ENCODE peak calls at places on chromosomes 3 and 15, in five cellular contexts. U is PC-3, B is neural progenitor cell, D is foreskin fibroblast, J is choroid plexus epithelial cell. W is an unnamed sample.

GRCh38 chr15:48017747-48018146 is 103.0 kb upstream of the SLC24A5 start:
- DNase-seq in U (no peak), B (no peak), D (no peak), J (no peak), W (no peak)

GRCh38 chr15:68484696-68485400 is 52.9 kb upstream of the ITGA11 start:
- DNase-seq in U (no peak), B (no peak), D (peak), J (peak), W (no peak)

GRCh38 chr15:88690331-88690730 is 51.5 kb downstream of the ISG20 start:
- DNase-seq in U (no peak), B (no peak), D (no peak), J (no peak), W (no peak)

GRCh38 chr3:137000039-137000438 is 42.3 kb downstream of the IL20RB start:
- DNase-seq in U (no peak), B (no peak), D (no peak), J (no peak), W (no peak)

GRCh38 chr3:41304603-41305002 is 105.3 kb downstream of the CTNNB1 start:
- DNase-seq in U (peak), B (no peak), D (peak), J (peak), W (no peak)

GRCh38 chr15:97168704-97169475 is 791.6 kb upstream of the ARRDC4 start:
- DNase-seq in U (no peak), B (peak), D (no peak), J (peak), W (no peak)

GRCh38 chr3:14725015-14725431 is 50.1 kb downstream of the C3orf20 start:
- DNase-seq in U (peak), B (no peak), D (peak), J (peak), W (peak)

GRCh38 chr3:45884368-45885201 is 1.8 kb upstream of the CCR9 start:
- DNase-seq in U (no peak), B (no peak), D (no peak), J (no peak), W (no peak)

GRCh38 chr15:72197460-72198409 is at the start of gene GRAMD2A:
- DNase-seq in U (no peak), B (peak), D (peak), J (peak), W (no peak)
- H3K4me3 ChIP-seq in U (no peak), B (peak), D (no peak), J (peak), W (peak)

GRCh38 chr3:110685630-110686029 is 386.0 kb upstream of the NECTIN3 start:
- DNase-seq in U (no peak), B (peak), D (no peak), J (no peak), W (no peak)
- H3K4me3 ChIP-seq in U (no peak), B (no peak), D (no peak), J (no peak), W (no peak)

DNA sequence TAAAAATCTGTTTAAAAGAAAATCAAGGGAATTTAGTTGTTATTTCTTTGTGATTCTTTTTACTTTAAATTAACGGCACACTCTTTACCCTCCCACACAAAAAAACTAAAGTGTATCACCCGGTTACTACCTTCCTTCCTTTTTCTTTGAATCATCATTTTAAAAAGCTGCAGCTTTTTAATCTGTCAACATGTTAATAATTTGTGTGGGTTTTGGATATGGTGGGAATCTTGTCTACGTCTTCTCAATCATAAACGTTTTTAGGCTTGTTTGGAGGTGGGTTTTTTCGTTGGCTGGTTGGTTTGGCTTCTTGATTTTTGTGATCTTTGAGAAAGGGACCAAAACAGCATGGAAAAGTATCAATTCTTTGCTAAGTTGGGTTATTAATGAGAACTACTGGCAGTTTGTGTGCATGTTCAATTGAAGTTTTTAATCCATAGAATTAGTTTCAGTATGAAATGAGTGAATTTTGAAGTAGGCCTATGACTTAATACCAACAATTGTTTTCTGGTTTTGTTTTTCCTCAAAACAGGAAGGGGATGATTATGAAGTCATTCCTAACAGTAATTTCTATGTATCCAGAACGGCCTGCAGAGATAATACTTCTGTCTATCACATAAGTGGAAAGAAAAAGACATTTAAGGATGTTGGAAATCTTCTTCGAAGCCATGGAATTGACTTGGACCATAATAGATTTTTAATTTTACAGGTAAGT is 4.5 kb downstream of the SMC4 start:
- DNase-seq in U (no peak), B (no peak), D (no peak), J (peak), W (no peak)
- H3K4me3 ChIP-seq in U (peak), B (peak), D (peak), J (peak), W (no peak)

DNA sequence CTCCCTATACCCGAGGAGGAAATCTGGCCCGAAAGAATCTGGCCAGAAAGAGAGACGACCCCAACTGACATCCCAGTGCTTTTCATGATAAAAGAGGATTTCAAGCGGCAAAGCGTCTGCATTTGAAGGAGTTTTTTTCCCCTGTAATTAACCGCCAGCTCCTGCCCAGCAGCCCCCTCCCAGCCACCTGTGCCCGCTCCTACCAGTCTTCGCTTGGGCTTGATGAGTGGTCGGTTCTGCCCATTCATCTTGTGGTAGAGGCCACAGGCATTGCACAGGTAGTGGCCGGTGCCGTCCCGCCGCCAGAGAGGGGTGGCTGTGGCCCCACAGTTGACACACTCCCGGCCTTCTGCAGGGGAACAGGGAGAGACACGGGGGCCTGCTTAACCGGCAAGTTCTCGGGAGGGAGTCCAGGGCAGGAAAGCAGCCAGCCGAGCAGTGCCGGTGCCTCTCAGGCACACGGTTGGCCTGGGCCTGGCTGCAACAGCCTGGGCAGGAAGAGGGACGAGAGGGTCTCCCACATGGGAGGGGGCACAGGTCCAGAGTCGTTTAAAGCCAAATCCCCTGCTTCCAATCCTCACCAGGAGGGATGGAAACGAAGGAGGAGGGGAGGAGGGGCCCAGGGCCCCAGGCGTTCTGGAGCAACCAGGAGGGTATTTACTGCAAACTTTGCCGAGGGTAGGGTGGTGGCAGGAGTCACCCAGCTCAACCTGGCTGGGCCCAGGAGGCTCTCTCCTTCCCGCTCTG is 9.2 kb downstream of the GATA2 start:
- DNase-seq in U (no peak), B (peak), D (no peak), J (no peak), W (no peak)
- H3K4me3 ChIP-seq in U (peak), B (peak), D (peak), J (no peak), W (no peak)

GRCh38 chr3:113211370-113212154 is at the start of gene BOC:
- DNase-seq in U (peak), B (peak), D (peak), J (peak), W (no peak)

GRCh38 chr3:113212155-113212844 is 943 bp downstream of the BOC start:
- DNase-seq in U (peak), B (peak), D (no peak), J (peak), W (no peak)

GRCh38 chr3:113212845-113213375 is 1.6 kb downstream of the BOC start:
- DNase-seq in U (no peak), B (no peak), D (no peak), J (no peak), W (no peak)

GRCh38 chr3:113214227-113214626 is 2.9 kb downstream of the BOC start:
- DNase-seq in U (no peak), B (peak), D (no peak), J (no peak), W (no peak)

DNA sequence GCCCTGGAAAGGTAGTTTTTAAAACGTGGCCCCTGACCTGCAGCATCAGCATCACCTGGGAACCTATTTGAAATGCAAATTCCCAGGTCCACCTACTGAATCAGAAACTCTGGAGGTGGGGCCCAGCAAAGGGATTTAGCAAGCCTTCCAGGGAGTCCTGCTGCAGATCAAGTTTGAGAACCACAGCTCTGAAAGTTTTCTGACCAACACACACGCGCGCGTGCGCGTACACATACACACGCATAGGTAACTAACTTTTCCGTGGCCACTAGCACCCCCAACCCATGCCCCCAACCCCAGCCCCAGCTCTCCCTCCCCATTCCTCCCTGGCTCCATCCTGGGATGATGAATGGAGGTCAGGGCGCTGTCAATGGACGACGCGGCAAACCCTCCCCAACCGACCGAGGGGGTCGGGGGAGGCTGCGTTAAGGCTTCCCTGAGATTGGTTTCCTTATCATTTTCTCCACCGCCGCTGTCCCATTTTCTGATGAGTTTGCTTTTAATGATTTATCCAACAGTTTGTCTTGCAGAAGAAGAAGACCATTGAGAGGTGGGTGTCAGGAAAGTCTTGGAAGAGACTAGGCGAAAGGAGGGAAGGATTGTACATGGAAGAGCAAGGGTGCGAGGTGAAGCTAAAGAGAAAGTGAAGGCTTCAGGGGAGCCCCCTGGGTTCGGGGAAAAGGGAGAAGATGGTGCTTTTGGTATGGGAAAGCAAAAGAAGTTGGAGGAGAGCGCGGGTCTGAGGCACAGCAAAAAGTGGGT is 568 bp upstream of the BOC start:
- DNase-seq in U (no peak), B (peak), D (no peak), J (peak), W (no peak)
- H3K4me3 ChIP-seq in U (peak), B (peak), D (peak), J (peak), W (peak)

DNA sequence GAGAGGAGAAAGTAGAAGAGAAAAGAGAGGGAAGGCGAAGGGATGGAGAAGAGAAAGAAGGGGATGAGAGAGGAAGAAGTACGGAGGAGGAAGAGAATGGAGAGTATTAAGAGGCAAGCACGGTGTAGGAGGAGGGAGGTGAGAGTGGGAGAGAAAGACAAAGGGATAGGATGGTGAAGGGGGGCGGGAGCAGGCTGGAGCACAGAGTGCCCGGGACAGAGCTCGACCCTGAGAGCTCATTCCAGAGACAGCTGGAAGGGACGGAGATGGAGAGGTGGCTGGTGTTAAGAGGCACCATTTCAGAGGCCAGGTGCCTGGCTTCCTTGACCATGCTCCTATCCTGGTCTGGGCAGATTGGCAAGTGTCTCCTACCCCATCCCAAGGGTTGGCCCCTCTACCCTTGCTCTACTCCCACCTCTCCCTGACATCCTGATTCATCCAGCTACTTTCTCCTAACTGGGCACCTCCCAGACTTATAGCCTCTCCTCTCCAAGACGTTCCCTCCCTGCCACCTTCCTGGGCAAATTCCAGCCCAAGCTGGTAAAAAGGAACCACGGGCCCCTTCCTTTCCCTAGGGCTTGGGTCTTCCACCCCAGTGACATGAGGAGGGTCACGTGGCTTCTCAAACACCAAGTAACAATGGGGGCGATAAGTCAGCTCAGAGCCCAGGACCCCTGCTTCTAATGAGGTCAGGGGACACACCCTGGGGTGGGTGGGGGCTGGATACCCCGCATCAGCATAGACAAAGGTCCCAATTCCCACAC is 1.2 kb downstream of the CLCN2 start:
- DNase-seq in U (no peak), B (peak), D (no peak), J (no peak), W (no peak)
- H3K4me3 ChIP-seq in U (peak), B (peak), D (peak), J (peak), W (peak)

DNA sequence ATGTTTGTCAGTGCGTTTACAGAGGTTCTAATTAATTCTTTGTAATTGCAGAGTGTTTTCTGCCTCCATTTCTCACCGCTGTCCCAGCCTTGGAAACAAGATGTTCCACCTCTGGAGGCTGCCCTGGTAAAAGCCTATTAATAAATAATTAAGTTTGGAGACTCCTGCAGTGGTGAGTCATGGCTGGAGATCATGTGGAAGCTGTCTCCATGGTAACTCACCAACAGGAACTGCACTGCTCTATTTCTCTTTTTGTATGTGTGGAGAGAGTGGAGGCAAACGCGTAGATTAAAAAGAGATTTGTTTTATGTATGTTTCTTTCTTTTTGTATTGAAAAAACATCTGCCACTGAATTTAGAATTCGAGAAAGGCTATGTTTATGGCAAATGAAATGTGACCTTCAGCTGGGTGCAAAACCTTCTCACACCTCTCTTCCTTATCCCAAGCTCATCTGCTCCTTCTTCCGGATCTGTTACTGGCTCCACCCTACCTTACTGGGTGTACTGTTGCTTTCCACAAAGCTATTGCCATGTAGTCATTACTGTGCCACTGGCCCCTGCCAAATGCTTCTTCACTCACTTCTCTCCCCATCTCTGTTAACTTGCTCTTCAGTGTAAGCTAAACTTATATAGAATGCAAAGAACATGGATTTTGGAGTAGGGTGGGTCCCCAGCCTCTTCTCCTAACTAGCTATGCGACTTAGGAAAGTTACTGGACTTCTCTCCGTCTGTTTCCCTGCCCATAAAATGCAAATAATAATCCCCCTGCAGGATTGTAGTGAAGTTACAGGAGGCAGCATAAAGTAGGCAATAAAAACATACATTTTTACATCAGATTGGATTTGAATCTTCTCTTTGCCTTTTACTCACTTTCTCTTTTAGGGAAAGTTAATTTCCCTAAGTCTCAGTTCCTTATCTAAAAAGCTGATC is 778.5 kb downstream of the NTRK3 start:
- DNase-seq in U (peak), B (peak), D (peak), J (peak), W (peak)
- H3K4me3 ChIP-seq in U (peak), B (no peak), D (peak), J (peak), W (no peak)

DNA sequence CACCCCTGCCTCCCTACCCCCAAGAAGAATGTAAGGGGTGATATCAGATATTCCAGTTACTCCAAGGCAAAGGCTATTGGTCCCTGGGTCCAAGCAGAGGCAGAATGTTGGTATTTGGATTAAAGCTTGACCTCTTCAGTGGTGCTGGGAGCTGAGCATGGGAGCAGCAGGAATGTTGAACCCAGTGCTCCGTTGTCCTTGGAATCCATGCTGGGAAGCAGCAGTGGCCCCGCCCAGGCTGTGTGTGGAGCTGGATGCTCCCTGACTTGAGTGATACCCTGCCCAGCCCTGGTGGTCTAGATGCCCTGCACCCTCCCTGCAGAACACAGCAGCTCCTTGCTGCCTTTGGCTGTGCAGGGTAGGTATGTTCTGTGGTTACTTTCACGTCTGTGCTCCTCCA is 34.9 kb downstream of the UMPS start:
- DNase-seq in U (no peak), B (no peak), D (no peak), J (no peak), W (no peak)
- H3K4me3 ChIP-seq in U (no peak), B (no peak), D (no peak), J (no peak), W (no peak)

GRCh38 chr15:96089396-96090058 is 241.0 kb upstream of the NR2F2 start:
- DNase-seq in U (no peak), B (peak), D (no peak), J (no peak), W (no peak)
- H3K4me3 ChIP-seq in U (no peak), B (peak), D (no peak), J (no peak), W (no peak)